ENCODE peak calls at places on chromosome 11, in ten cellular contexts. P, H, V, X, A, Q, O, R, Z and C are unnamed samples.

GRCh38 chr11:59426361-59427067 is at the start of gene OR5A2:
- DNase-seq in Q (no peak), O (no peak), R (no peak), A (no peak), Z (no peak), P (no peak), V (no peak), X (no peak), H (no peak), C (no peak)

GRCh38 chr11:73465019-73465675 is 88.9 kb downstream of the RELT start:
- DNase-seq in X (no peak), P (peak; percentile 49), O (no peak), A (no peak), R (no peak), Q (no peak), H (no peak), Z (no peak), V (no peak), C (no peak)

GRCh38 chr11:72353861-72354260 is 80.5 kb downstream of the CLPB start:
- DNase-seq in Q (no peak), O (no peak), V (no peak), P (no peak), X (no peak), R (no peak), H (peak; percentile 16), Z (no peak), A (no peak), C (no peak)

GRCh38 chr11:45161252-45162063 is 15.0 kb downstream of the PRDM11 start:
- DNase-seq in R (no peak), Q (no peak), H (peak; percentile 46), O (no peak), V (no peak), P (no peak), X (peak; percentile 61), Z (peak; percentile 89), A (no peak), C (no peak)

GRCh38 chr11:86623736-86624135 is 48.7 kb downstream of the ME3 start:
- DNase-seq in R (no peak), P (no peak), Q (no peak), O (no peak), H (no peak), A (no peak), V (no peak), Z (no peak), X (no peak), C (no peak)

GRCh38 chr11:35126000-35126878 is 12.7 kb upstream of the CD44 start:
- DNase-seq in O (no peak), X (no peak), P (no peak), A (no peak), V (no peak), Q (peak; percentile 77), Z (no peak), H (no peak), R (no peak), C (no peak)

GRCh38 chr11:101127348-101127698 is 2.3 kb downstream of the PGR start:
- DNase-seq in X (peak; percentile 67), Z (peak; percentile 67), P (no peak), Q (no peak), R (no peak), A (peak; percentile 77), O (no peak), V (no peak), H (peak; percentile 26), C (no peak)

GRCh38 chr11:66626926-66627325 is 10.5 kb downstream of the RBM14 start:
- DNase-seq in H (no peak), R (no peak), Z (no peak), O (no peak), P (no peak), Q (no peak), X (no peak), V (no peak), A (no peak), C (no peak)

GRCh38 chr11:86696004-86696403 is 23.6 kb upstream of the ME3 start:
- DNase-seq in R (no peak), O (no peak), H (no peak), Q (no peak), V (no peak), A (no peak), X (no peak), P (peak; percentile 98), Z (no peak), C (no peak)

GRCh38 chr11:4480577-4481539 is 1.6 kb upstream of the OR52K1 start:
- DNase-seq in Z (no peak), V (no peak), X (no peak), H (no peak), R (no peak), Q (no peak), A (no peak), O (no peak), P (peak; percentile 23), C (no peak)

GRCh38 chr11:8744423-8744822 is 61.8 kb downstream of the RPL27A start:
- DNase-seq in H (no peak), X (no peak), Z (no peak), P (peak; percentile 56), R (no peak), A (no peak), Q (no peak), V (no peak), O (no peak), C (no peak)

GRCh38 chr11:128182844-128183243 is 404.5 kb downstream of the ETS1 start:
- DNase-seq in O (no peak), A (no peak), X (no peak), Z (no peak), P (peak; percentile 34), Q (peak; percentile 50), V (no peak), H (no peak), R (no peak), C (no peak)

GRCh38 chr11:13382751-13383150 is 80.3 kb downstream of the BTBD10 start:
- DNase-seq in A (no peak), V (no peak), Q (no peak), O (no peak), R (no peak), X (no peak), H (no peak), P (no peak), Z (no peak), C (no peak)
- H3K36me3 ChIP-seq in A (no peaks in the 10 kb centered on the region), V (peaks cover 37% of the 10 kb centered on the region), Q (peaks cover 90% of the 10 kb centered on the region), O (peaks cover 4% of the 10 kb centered on the region), R (peaks cover 28% of the 10 kb centered on the region), X (peaks cover 88% of the 10 kb centered on the region), H (peaks cover 6% of the 10 kb centered on the region), P (peaks cover 8% of the 10 kb centered on the region), Z (peaks cover 70% of the 10 kb centered on the region), C (peaks cover 73% of the 10 kb centered on the region)

DNA sequence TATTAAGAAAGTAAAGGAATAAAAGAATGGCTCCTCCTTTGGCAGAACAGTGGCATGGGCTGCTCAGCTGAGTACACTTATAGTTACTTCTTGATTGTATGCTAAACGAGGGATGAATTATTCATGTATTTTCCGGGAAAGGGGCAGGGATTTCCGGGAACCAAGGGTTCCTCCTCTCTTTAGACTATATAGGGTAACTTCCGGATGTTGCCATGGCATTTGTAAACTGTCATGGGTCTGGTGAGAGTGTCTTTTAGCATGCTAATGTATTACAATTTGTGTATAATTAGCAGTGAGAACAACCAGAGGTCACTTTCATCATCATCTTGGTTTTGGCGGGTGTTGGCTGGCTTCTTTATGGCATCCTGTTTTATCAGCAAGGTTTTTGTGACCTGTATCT is 23.6 kb upstream of the SPTY2D1 start:
- DNase-seq in X (no peak), Q (no peak), V (no peak), Z (no peak), A (no peak), P (no peak), O (no peak), R (no peak), H (no peak), C (no peak)
- H3K36me3 ChIP-seq in X (no peaks in the 10 kb centered on the region), Q (no peaks in the 10 kb centered on the region), V (no peaks in the 10 kb centered on the region), Z (no peaks in the 10 kb centered on the region), A (no peaks in the 10 kb centered on the region), P (no peaks in the 10 kb centered on the region), O (no peaks in the 10 kb centered on the region), R (no peaks in the 10 kb centered on the region), H (no peaks in the 10 kb centered on the region), C (no peaks in the 10 kb centered on the region)

DNA sequence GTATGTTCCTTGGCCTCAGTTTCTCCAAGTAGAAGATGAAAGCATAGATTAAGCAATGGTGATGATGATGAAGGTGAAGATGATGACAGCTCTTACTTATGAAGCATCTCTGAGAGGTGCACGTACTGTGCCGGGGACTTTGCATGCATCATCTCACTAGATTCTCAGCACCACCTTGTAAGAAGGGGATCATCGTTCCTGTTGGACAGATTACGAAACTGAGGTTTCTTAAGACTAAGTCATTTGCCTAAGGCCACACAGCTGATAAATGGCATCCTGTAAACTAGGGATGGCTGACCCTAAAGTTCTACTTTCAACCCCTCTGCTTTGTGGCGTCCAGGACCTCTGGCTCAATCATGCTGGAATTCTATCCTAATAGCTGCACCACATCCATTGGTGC is 8.7 kb downstream of the MS4A15 start:
- DNase-seq in H (no peak), R (no peak), P (no peak), X (no peak), A (no peak), Z (peak; percentile 11), V (no peak), Q (no peak), O (no peak), C (no peak)
- H3K36me3 ChIP-seq in H (no peaks in the 10 kb centered on the region), R (no peaks in the 10 kb centered on the region), P (no peaks in the 10 kb centered on the region), X (no peaks in the 10 kb centered on the region), A (no peaks in the 10 kb centered on the region), Z (no peaks in the 10 kb centered on the region), V (no peaks in the 10 kb centered on the region), Q (no peaks in the 10 kb centered on the region), O (no peaks in the 10 kb centered on the region), C (no peaks in the 10 kb centered on the region)

GRCh38 chr11:61834278-61835004 is 6.3 kb downstream of the FADS2 start:
- DNase-seq in V (peak; percentile 25), R (peak; percentile 56), Z (peak; percentile 90), Q (peak; percentile 89), O (no peak), H (no peak), P (peak; percentile 82), A (no peak), X (no peak), C (peak; percentile 47)

GRCh38 chr11:61835663-61836024 is 7.5 kb downstream of the FADS2 start:
- DNase-seq in Q (no peak), H (no peak), A (no peak), O (no peak), P (no peak), X (no peak), R (no peak), V (no peak), Z (no peak), C (no peak)

GRCh38 chr11:61837411-61838005 is 9.4 kb downstream of the FADS2 start:
- DNase-seq in R (no peak), X (no peak), O (no peak), Z (no peak), P (no peak), Q (no peak), H (no peak), A (no peak), V (no peak), C (no peak)

GRCh38 chr11:61833926-61834277 is 5.8 kb downstream of the FADS2 start:
- DNase-seq in X (no peak), Z (no peak), O (no peak), R (no peak), P (no peak), A (no peak), H (no peak), V (no peak), Q (no peak), C (no peak)

DNA sequence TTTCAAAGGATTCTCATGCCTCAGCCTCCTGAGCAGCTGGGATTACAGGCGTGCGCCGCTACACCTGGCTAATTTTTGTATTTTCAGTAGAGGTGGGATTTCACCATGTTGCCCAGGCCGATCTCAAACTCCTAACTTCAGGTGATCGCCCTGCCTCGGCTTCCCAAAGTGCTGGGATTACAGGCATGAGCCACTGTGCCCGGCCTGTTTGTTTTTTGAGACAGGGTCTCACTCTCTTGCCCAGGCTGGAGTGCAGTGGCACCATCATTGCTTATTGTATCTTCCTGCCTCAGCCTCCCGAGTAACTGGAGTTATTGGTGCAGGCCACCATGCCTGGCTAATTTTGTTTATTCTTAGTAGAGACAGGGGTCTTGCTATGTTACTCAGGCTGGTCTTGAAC is 8.1 kb downstream of the FADS2 start:
- DNase-seq in V (no peak), Z (no peak), P (no peak), X (no peak), H (no peak), Q (no peak), R (no peak), O (no peak), A (no peak), C (no peak)
- H3K36me3 ChIP-seq in V (no peaks in the 10 kb centered on the region), Z (peaks cover 15% of the 10 kb centered on the region), P (peaks cover 42% of the 10 kb centered on the region), X (peaks cover 14% of the 10 kb centered on the region), H (no peaks in the 10 kb centered on the region), Q (no peaks in the 10 kb centered on the region), R (peaks cover 3% of the 10 kb centered on the region), O (no peaks in the 10 kb centered on the region), A (no peaks in the 10 kb centered on the region), C (no peaks in the 10 kb centered on the region)